ENCODE peak calls at places on chromosomes 7 and 10, in four cellular contexts. W is NCI-H748 treated with DMSO at 0.1 percent for 48 hours, H is cardiac fibroblast, F is HFF-Myc. C is an unnamed sample.

GRCh38 chr10:96377816-96378294 is 19.1 kb upstream of the OPALIN start:
- DNase-seq in F (no peak), H (no peak), W (no peak), C (no peak)

GRCh38 chr10:88922041-88922440 is 30.5 kb downstream of the ACTA2 start:
- DNase-seq in F (no peak), W (no peak), H (no peak), C (no peak)

GRCh38 chr10:3784510-3785250 is at the start of gene KLF6:
- DNase-seq in W (no peak), H (peak; percentile 42), F (no peak), C (no peak)

GRCh38 chr10:14573666-14574261 is 200.9 kb downstream of the FAM107B start:
- DNase-seq in H (peak; percentile 82), F (peak; percentile 72), W (no peak), C (peak; percentile 87)

GRCh38 chr10:75013522-75013921 is 97.9 kb upstream of the SAMD8 start:
- DNase-seq in H (no peak), F (no peak), W (no peak), C (no peak)

GRCh38 chr10:104777086-104777799 is 136.2 kb downstream of the SORCS3 start:
- DNase-seq in F (no peak), W (no peak), H (no peak), C (no peak)

GRCh38 chr7:135204271-135204872 is 7.0 kb downstream of the WDR91 start:
- DNase-seq in H (peak; percentile 73), W (no peak), F (peak; percentile 49), C (peak; percentile 22)

GRCh38 chr7:107998150-107998549 is 4.8 kb downstream of the LAMB1 start:
- DNase-seq in H (no peak), W (no peak), F (no peak), C (no peak)

GRCh38 chr10:728603-729002 is 39.1 kb upstream of the DIP2C start:
- DNase-seq in W (no peak), H (no peak), F (no peak), C (no peak)

GRCh38 chr7:6496842-6497636 is 49.3 kb upstream of the DAGLB start:
- DNase-seq in H (no peak), F (no peak), W (no peak), C (no peak)

GRCh38 chr7:25124485-25125136 is 449 bp downstream of the CYCS start:
- DNase-seq in F (no peak), H (peak; percentile 13), W (no peak), C (no peak)

C was measured in endothelial cell of umbilical vein.